ENCODE peak calls at places on chromosomes 1 and 21, in four cellular contexts. V is breast epithelium, X is neural progenitor cell, R is GM23338. Y is an unnamed sample.

GRCh38 chr1:214454619-214455396 is 96.6 kb downstream of the PTPN14 start:
- DNase-seq in X (no peak), V (no peak), R (no peak), Y (no peak)

GRCh38 chr1:222865718-222866117 is 50.9 kb downstream of the DISP1 start:
- DNase-seq in X (no peak), V (no peak), R (peak), Y (no peak)

GRCh38 chr1:226034482-226034881 is 28.0 kb upstream of the H3-3A start:
- DNase-seq in V (peak), R (no peak), X (no peak), Y (no peak)

GRCh38 chr21:33388188-33388587 is 15.0 kb upstream of the IFNGR2 start:
- DNase-seq in X (no peak), R (no peak), V (no peak), Y (no peak)

GRCh38 chr1:6822530-6823359 is 37.5 kb downstream of the CAMTA1 start:
- DNase-seq in X (no peak), V (no peak), R (no peak), Y (peak)

GRCh38 chr21:38289697-38290096 is 32.9 kb downstream of the KCNJ15 start:
- DNase-seq in V (no peak), R (no peak), X (no peak), Y (no peak)

GRCh38 chr1:247471445-247472016 is 13.6 kb upstream of the OR2B11 start:
- DNase-seq in R (no peak), X (no peak), V (no peak), Y (no peak)

GRCh38 chr1:243667591-243667990 is 182.5 kb downstream of the AKT3 start:
- DNase-seq in X (peak), V (no peak), R (peak), Y (peak)

GRCh38 chr1:229094476-229095311 is 176.2 kb upstream of the RAB4A start:
- DNase-seq in R (no peak), X (no peak), V (no peak), Y (no peak)

GRCh38 chr1:55483523-55483922 is 268.4 kb upstream of the USP24 start:
- DNase-seq in X (no peak), R (peak), V (no peak), Y (no peak)

GRCh38 chr1:231420959-231421615 is 1.0 kb downstream of the EGLN1 start:
- DNase-seq in X (peak), R (peak), V (peak), Y (peak)

GRCh38 chr21:34621434-34622000 is 6.6 kb upstream of the RCAN1 start:
- DNase-seq in X (no peak), V (no peak), R (no peak), Y (no peak)

GRCh38 chr1:192633533-192634258 is 2.3 kb upstream of the RGS13 start:
- DNase-seq in X (peak), V (no peak), R (no peak), Y (no peak)

GRCh38 chr1:220786337-220787068 is at the start of gene MTARC1:
- DNase-seq in R (peak), X (peak), V (no peak), Y (peak)

GRCh38 chr1:168783831-168784230 is 54.8 kb upstream of the DPT start:
- DNase-seq in R (no peak), X (no peak), V (peak), Y (no peak)

GRCh38 chr1:109356959-109357358 is 40.8 kb downstream of the SORT1 start:
- DNase-seq in V (no peak), X (no peak), R (no peak), Y (no peak)

GRCh38 chr1:211101481-211101880 is 32.5 kb downstream of the KCNH1 start:
- DNase-seq in R (no peak), V (no peak), X (no peak), Y (no peak)

GRCh38 chr1:199273837-199274379 is 635.1 kb downstream of the PTPRC start:
- DNase-seq in R (no peak), V (no peak), X (no peak), Y (no peak)

GRCh38 chr1:111565079-111565478 is 54.5 kb upstream of the RAP1A start:
- DNase-seq in X (no peak), R (no peak), V (no peak), Y (no peak)

GRCh38 chr1:53111073-53111556 is 31.3 kb downstream of the SLC1A7 start:
- DNase-seq in X (no peak), V (no peak), R (no peak), Y (no peak)

GRCh38 chr1:44646276-44646675 is 28.0 kb downstream of the TMEM53 start:
- DNase-seq in V (no peak), X (no peak), R (no peak), Y (no peak)

GRCh38 chr1:26404641-26405040 is 6.0 kb upstream of the LIN28A start:
- DNase-seq in R (no peak), X (no peak), V (no peak), Y (no peak)

GRCh38 chr1:180179162-180179957 is 24.7 kb downstream of the QSOX1 start:
- DNase-seq in V (no peak), X (no peak), R (no peak), Y (no peak)

GRCh38 chr1:244271909-244272308 is 179.8 kb downstream of the ADSS2 start:
- DNase-seq in V (no peak), X (no peak), R (no peak), Y (no peak)

GRCh38 chr1:216710042-216710441 is 13.2 kb downstream of the ESRRG start:
- DNase-seq in V (no peak), X (peak), R (no peak), Y (no peak)

DNA sequence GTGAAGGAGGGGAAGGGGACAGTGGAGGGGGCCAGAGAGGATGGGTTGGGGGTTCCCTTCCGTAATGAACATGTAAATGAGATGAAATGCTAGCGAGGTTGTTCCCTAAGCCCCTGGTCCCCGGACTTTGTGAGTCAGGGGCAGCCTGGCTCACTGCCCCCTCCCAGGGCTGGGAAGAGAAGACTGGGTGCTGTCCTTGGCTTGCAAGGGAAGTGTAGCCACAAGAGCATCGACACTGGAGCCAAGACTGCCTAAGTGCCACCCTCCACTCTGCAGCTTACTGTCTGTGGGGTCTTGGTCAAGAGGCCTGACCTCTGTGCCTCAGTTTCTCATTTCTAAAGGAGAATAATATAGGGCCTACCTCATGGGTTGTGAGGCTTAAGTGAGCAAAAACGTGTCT is 483 bp downstream of the PEAR1 start:
- DNase-seq in R (no peak), X (no peak), V (no peak), Y (no peak)
- H3K27ac ChIP-seq in R (no peak), X (no peak), V (peak), Y (no peak)

GRCh38 chr1:149931212-149931805 is 3.7 kb upstream of the SF3B4 start:
- DNase-seq in R (no peak), X (no peak), V (no peak), Y (no peak)
- H3K27ac ChIP-seq in R (no peak), X (no peak), V (no peak), Y (peak)

GRCh38 chr1:8963940-8964339 is 18.3 kb downstream of the CA6 start:
- DNase-seq in X (no peak), V (no peak), R (no peak), Y (no peak)

GRCh38 chr1:8966606-8967005 is 20.9 kb downstream of the CA6 start:
- DNase-seq in X (no peak), V (no peak), R (no peak), Y (no peak)

GRCh38 chr1:8965121-8965820 is 19.6 kb downstream of the CA6 start:
- DNase-seq in R (no peak), V (no peak), X (no peak), Y (no peak)

DNA sequence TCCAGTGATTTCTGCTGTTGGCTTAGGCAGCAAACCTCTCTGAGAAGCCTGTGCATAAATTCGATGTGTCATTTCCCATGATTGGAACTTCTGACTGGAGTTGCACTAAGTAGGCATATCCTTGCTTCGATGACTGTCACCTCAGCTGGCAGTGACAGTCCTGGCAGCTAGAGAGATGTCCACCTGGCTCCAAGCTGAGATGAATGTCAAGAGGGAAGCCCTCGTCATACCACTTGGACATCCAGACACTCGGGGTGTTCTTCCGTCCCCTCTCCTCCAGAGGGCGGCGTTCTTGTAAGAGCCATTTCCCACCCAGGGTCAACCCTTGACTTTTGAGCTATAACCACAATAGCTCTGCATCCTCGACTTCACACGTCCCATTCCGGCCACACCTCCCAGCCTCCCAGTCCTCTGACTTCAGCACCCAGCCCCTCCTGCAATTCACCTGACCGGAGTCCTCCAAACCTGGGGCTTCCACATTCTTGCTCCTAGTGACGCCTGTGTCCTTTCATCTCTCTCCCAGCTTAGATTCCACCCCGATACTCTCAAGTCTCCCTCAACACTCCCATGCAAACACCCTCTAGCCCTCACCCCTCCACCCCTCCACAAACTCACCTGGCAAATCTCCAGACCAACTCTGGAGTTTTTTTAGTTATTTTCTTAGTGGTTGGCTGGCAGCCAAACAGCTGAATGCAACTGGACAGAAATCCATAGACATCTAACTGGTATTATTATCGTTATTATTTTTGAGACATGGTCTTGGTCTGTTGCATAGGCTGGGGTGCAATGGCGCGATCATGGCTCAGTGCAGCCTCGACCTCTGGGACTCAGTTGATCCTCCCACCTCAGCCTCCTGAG is 17.4 kb downstream of the CA6 start:
- DNase-seq in R (peak), V (no peak), X (peak), Y (peak)
- H3K27ac ChIP-seq in R (no peak), V (no peak), X (no peak), Y (no peak)

GRCh38 chr1:101260531-101260930 is 23.7 kb downstream of the S1PR1 start:
- DNase-seq in X (no peak), R (no peak), V (no peak), Y (no peak)
- H3K27ac ChIP-seq in X (no peak), R (no peak), V (no peak), Y (no peak)

GRCh38 chr1:184302346-184302745 is 84.5 kb upstream of the C1orf21 start:
- DNase-seq in V (no peak), X (no peak), R (no peak), Y (peak)

GRCh38 chr1:184301228-184301627 is 85.6 kb upstream of the C1orf21 start:
- DNase-seq in V (no peak), X (no peak), R (no peak), Y (peak)

GRCh38 chr1:184299076-184299790 is 87.6 kb upstream of the C1orf21 start:
- DNase-seq in R (no peak), V (no peak), X (no peak), Y (no peak)

GRCh38 chr1:184299796-184300195 is 87.0 kb upstream of the C1orf21 start:
- DNase-seq in X (no peak), R (no peak), V (no peak), Y (no peak)

GRCh38 chr1:184300446-184300845 is 86.4 kb upstream of the C1orf21 start:
- DNase-seq in V (no peak), X (no peak), R (no peak), Y (no peak)
- H3K27ac ChIP-seq in V (no peak), X (no peak), R (no peak), Y (no peak)

GRCh38 chr21:26199471-26199870 is 28.9 kb upstream of the APP start:
- DNase-seq in R (no peak), X (no peak), V (no peak), Y (no peak)

GRCh38 chr21:26191609-26192008 is 21.0 kb upstream of the APP start:
- DNase-seq in R (no peak), V (no peak), X (no peak), Y (no peak)

GRCh38 chr21:26194326-26194725 is 23.8 kb upstream of the APP start:
- DNase-seq in V (no peak), X (no peak), R (no peak), Y (no peak)

DNA sequence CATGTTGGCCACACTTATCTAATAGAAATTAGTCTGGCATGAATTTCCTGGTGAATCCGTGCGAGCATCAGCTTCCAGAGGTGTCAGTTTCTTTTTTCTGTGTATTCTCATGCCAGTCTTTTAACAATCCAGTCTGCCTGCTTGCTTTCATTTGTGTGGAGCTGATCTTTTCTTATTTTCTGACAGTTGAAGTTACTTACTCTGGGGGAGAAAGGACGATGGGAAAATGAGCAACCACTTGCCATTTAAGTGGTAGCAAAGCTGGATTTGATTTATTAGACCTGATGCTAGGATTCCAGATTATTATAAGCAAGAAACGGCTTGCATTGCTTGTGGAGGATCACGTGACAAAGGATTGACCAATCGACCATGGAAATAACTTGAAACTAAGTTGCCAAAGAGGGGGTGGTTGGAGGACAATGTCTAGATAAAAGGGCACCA is 24.3 kb upstream of the APP start:
- DNase-seq in V (no peak), R (no peak), X (no peak), Y (no peak)
- H3K27ac ChIP-seq in V (no peak), R (no peak), X (no peak), Y (no peak)

Y was measured in MM.1S.